ENCODE peak calls at places on chromosomes 13 and 19, in eight cellular contexts. One of them, this sample, is unnamed.
A peak's percentile ranks its signal among the peaks of the same experiment; 100 is the strongest.

GRCh38 chr19:23957660-23958281 is 43.1 kb downstream of the ZNF726 start:
- DNase-seq in heart right ventricle: no peak
- DNase-seq in astrocyte: peak; percentile 81
- DNase-seq in uterus: no peak
- DNase-seq in Panc1: peak; percentile 81
- DNase-seq in neural progenitor cell: no peak
- DNase-seq in lung: peak; percentile 60
- DNase-seq in fibroblast of pulmonary artery: peak; percentile 7
- DNase-seq in this sample: peak; percentile 94

GRCh38 chr13:112444416-112445399 is 68.6 kb downstream of the SPACA7 start:
- DNase-seq in heart right ventricle: no peak
- DNase-seq in Panc1: no peak
- DNase-seq in lung: peak; percentile 26
- DNase-seq in uterus: no peak
- DNase-seq in neural progenitor cell: no peak
- DNase-seq in astrocyte: no peak
- DNase-seq in fibroblast of pulmonary artery: no peak
- DNase-seq in this sample: no peak

GRCh38 chr19:49425178-49425577 is at the start of gene GFY:
- DNase-seq in Panc1: no peak
- DNase-seq in uterus: no peak
- DNase-seq in lung: no peak
- DNase-seq in heart right ventricle: no peak
- DNase-seq in astrocyte: no peak
- DNase-seq in neural progenitor cell: no peak
- DNase-seq in fibroblast of pulmonary artery: no peak
- DNase-seq in this sample: no peak

GRCh38 chr19:45528149-45528743 is 21.0 kb downstream of the VASP start:
- DNase-seq in fibroblast of pulmonary artery: peak; percentile 29
- DNase-seq in neural progenitor cell: peak; percentile 73
- DNase-seq in Panc1: no peak
- DNase-seq in uterus: no peak
- DNase-seq in astrocyte: peak; percentile 69
- DNase-seq in heart right ventricle: no peak
- DNase-seq in lung: no peak
- DNase-seq in this sample: no peak

GRCh38 chr19:47253467-47253881 is 2.9 kb upstream of the CCDC9 start:
- DNase-seq in fibroblast of pulmonary artery: peak; percentile 77
- DNase-seq in heart right ventricle: no peak
- DNase-seq in astrocyte: peak; percentile 93
- DNase-seq in uterus: no peak
- DNase-seq in neural progenitor cell: no peak
- DNase-seq in lung: no peak
- DNase-seq in Panc1: no peak
- DNase-seq in this sample: peak; percentile 85

GRCh38 chr19:36421749-36422481 is 3.5 kb upstream of the ZFP82 start:
- DNase-seq in astrocyte: peak; percentile 14
- DNase-seq in lung: no peak
- DNase-seq in heart right ventricle: no peak
- DNase-seq in Panc1: no peak
- DNase-seq in fibroblast of pulmonary artery: no peak
- DNase-seq in neural progenitor cell: no peak
- DNase-seq in uterus: no peak
- DNase-seq in this sample: peak; percentile 24

GRCh38 chr13:103386341-103386740 is 320.1 kb upstream of the SLC10A2 start:
- DNase-seq in neural progenitor cell: no peak
- DNase-seq in lung: no peak
- DNase-seq in astrocyte: peak; percentile 29
- DNase-seq in fibroblast of pulmonary artery: peak; percentile 45
- DNase-seq in uterus: no peak
- DNase-seq in Panc1: no peak
- DNase-seq in heart right ventricle: peak; percentile 5
- DNase-seq in this sample: peak; percentile 1

GRCh38 chr19:42032428-42032827 is 37.6 kb downstream of the GRIK5 start:
- DNase-seq in lung: no peak
- DNase-seq in astrocyte: no peak
- DNase-seq in uterus: no peak
- DNase-seq in neural progenitor cell: no peak
- DNase-seq in heart right ventricle: no peak
- DNase-seq in Panc1: no peak
- DNase-seq in fibroblast of pulmonary artery: no peak
- DNase-seq in this sample: no peak

GRCh38 chr13:51158365-51158764 is 47.3 kb upstream of the C13orf42 start:
- DNase-seq in heart right ventricle: no peak
- DNase-seq in lung: no peak
- DNase-seq in Panc1: no peak
- DNase-seq in uterus: no peak
- DNase-seq in astrocyte: no peak
- DNase-seq in fibroblast of pulmonary artery: no peak
- DNase-seq in neural progenitor cell: no peak
- DNase-seq in this sample: no peak

GRCh38 chr13:21583496-21583895 is 20.5 kb downstream of the MICU2 start:
- DNase-seq in lung: no peak
- DNase-seq in neural progenitor cell: peak; percentile 65
- DNase-seq in Panc1: no peak
- DNase-seq in uterus: no peak
- DNase-seq in fibroblast of pulmonary artery: peak; percentile 55
- DNase-seq in astrocyte: peak; percentile 44
- DNase-seq in heart right ventricle: no peak
- DNase-seq in this sample: peak; percentile 10

GRCh38 chr13:80012281-80012680 is 328.6 kb downstream of the SPRY2 start:
- DNase-seq in neural progenitor cell: no peak
- DNase-seq in fibroblast of pulmonary artery: peak; percentile 42
- DNase-seq in uterus: no peak
- DNase-seq in Panc1: no peak
- DNase-seq in heart right ventricle: no peak
- DNase-seq in astrocyte: no peak
- DNase-seq in lung: no peak
- DNase-seq in this sample: no peak

GRCh38 chr13:111490611-111491010 is 170.2 kb downstream of the TEX29 start:
- DNase-seq in uterus: no peak
- DNase-seq in lung: no peak
- DNase-seq in fibroblast of pulmonary artery: no peak
- DNase-seq in neural progenitor cell: no peak
- DNase-seq in Panc1: no peak
- DNase-seq in heart right ventricle: no peak
- DNase-seq in astrocyte: no peak
- DNase-seq in this sample: no peak

GRCh38 chr13:74466015-74466414 is 331.8 kb upstream of the KLF12 start:
- DNase-seq in uterus: no peak
- DNase-seq in neural progenitor cell: peak; percentile 27
- DNase-seq in astrocyte: no peak
- DNase-seq in Panc1: no peak
- DNase-seq in fibroblast of pulmonary artery: no peak
- DNase-seq in heart right ventricle: no peak
- DNase-seq in lung: no peak
- DNase-seq in this sample: no peak

GRCh38 chr19:5093953-5094718 is 125.2 kb downstream of the KDM4B start:
- DNase-seq in heart right ventricle: no peak
- DNase-seq in uterus: no peak
- DNase-seq in Panc1: no peak
- DNase-seq in astrocyte: no peak
- DNase-seq in neural progenitor cell: no peak
- DNase-seq in lung: no peak
- DNase-seq in fibroblast of pulmonary artery: no peak
- DNase-seq in this sample: no peak

GRCh38 chr13:40389081-40389641 is 277.3 kb downstream of the FOXO1 start:
- DNase-seq in astrocyte: no peak
- DNase-seq in lung: no peak
- DNase-seq in Panc1: no peak
- DNase-seq in heart right ventricle: no peak
- DNase-seq in uterus: no peak
- DNase-seq in neural progenitor cell: no peak
- DNase-seq in fibroblast of pulmonary artery: no peak
- DNase-seq in this sample: no peak

GRCh38 chr19:48623556-48624066 is 4.3 kb downstream of the SPHK2 start:
- DNase-seq in astrocyte: no peak
- DNase-seq in lung: no peak
- DNase-seq in fibroblast of pulmonary artery: no peak
- DNase-seq in heart right ventricle: no peak
- DNase-seq in neural progenitor cell: peak; percentile 47
- DNase-seq in uterus: no peak
- DNase-seq in Panc1: no peak
- DNase-seq in this sample: peak; percentile 26

DNA sequence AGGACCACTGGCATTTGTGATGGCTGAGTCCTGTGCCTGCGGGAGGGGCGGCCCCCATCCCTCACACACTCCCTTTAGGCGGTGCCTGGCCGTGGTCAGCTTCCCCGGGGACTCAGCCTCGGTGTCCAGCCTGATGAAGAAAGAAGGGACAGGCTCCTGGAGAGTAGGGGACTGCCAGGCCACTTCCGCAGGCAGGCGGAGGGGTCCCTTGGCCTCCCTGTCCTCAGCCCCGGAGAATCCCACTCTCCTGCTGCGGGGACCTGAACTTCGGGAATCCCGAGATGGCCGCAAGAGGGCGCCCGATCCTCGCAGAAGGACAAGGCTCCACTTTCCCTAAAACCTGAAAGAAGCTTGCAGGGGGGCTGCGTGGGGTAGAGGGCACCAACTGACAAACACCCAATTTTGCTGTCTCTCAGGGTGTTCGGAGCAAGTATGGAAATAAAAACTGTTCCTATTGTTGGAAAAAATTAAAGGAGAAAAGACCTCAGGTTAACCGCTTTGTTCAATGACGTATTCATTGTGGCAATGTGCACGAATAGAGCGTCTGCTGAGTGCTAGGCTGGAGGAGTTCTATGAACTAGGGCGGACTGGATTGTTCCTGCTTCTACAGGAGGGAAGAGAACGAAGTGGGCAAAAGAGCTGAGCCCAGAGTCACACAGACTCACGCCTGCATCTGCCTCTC is 297.3 kb downstream of the ZNF536 start:
- DNase-seq in uterus: peak; percentile 81
- DNase-seq in Panc1: peak; percentile 33
- DNase-seq in neural progenitor cell: peak; percentile 80
- DNase-seq in lung: no peak
- DNase-seq in heart right ventricle: peak; percentile 56
- DNase-seq in fibroblast of pulmonary artery: peak; percentile 41
- DNase-seq in astrocyte: no peak
- DNase-seq in this sample: peak; percentile 24
- TF ChIP-seq CTCF in uterus: peak; percentile 88
- TF ChIP-seq CTCF in Panc1: peak; percentile 98
- TF ChIP-seq CTCF in neural progenitor cell: peak; percentile 95
- TF ChIP-seq CTCF in lung: peak; percentile 19
- TF ChIP-seq CTCF in heart right ventricle: peak; percentile 84
- TF ChIP-seq CTCF in fibroblast of pulmonary artery: peak; percentile 74
- TF ChIP-seq CTCF in astrocyte: peak; percentile 64
- TF ChIP-seq CTCF in this sample: peak; percentile 91

DNA sequence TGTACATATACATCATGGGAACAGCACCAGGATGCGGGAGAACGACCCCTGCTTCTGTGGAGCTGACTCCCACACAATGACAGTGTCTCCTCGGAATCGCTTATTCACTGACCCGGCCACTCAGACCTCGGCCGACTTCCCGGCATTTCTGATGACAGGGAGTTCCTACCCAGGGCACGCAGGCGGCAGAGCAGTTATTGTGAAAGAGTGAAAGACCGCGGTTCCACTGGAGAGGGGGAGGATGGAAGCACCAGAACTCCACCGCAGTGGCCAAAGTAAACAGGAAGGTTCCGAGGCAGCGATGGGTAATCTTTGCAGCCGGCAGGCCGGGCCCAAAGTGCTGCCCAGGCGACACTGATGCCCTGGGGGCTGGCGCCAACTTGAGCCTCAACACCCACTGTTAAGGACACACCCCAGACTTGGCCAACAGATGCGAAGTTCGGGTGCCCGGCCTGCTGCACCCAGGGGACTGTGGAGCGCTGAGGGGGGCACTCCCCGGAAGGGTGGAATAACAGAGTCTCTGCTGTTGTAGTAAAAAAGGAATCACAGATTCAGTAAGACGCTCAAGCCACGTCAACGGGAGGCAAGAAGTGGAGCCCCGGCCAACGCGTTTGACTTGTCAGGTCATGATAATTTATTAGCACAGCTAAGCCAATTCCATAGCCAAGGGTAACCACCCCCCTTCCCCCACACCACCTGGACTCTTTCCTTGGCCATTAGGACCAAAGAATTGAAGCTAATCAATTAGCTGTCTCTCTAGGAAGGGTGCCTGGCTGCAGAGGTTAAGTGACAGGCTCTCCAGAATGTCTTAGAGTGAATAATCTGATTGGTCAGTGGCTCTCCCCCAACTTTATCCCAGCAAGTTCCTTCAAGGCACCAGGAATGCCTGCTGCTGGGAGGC is 5.8 kb downstream of the MLLT1 start:
- DNase-seq in Panc1: no peak
- DNase-seq in neural progenitor cell: no peak
- DNase-seq in fibroblast of pulmonary artery: peak; percentile 94
- DNase-seq in lung: peak; percentile 90
- DNase-seq in uterus: peak; percentile 77
- DNase-seq in astrocyte: peak; percentile 88
- DNase-seq in heart right ventricle: peak; percentile 78
- DNase-seq in this sample: peak; percentile 95
- H3K4me3 ChIP-seq in Panc1: no peak overlapping the region
- H3K4me3 ChIP-seq in neural progenitor cell: no peak overlapping the region
- H3K4me3 ChIP-seq in fibroblast of pulmonary artery: peak overlapping the region; percentile 36
- H3K4me3 ChIP-seq in lung: no peak overlapping the region
- H3K4me3 ChIP-seq in uterus: peak overlapping the region; percentile 20
- H3K4me3 ChIP-seq in astrocyte: peak overlapping the region; percentile 37
- H3K4me3 ChIP-seq in heart right ventricle: peak overlapping the region; percentile 40
- H3K4me3 ChIP-seq in this sample: peak overlapping the region; percentile 40

DNA sequence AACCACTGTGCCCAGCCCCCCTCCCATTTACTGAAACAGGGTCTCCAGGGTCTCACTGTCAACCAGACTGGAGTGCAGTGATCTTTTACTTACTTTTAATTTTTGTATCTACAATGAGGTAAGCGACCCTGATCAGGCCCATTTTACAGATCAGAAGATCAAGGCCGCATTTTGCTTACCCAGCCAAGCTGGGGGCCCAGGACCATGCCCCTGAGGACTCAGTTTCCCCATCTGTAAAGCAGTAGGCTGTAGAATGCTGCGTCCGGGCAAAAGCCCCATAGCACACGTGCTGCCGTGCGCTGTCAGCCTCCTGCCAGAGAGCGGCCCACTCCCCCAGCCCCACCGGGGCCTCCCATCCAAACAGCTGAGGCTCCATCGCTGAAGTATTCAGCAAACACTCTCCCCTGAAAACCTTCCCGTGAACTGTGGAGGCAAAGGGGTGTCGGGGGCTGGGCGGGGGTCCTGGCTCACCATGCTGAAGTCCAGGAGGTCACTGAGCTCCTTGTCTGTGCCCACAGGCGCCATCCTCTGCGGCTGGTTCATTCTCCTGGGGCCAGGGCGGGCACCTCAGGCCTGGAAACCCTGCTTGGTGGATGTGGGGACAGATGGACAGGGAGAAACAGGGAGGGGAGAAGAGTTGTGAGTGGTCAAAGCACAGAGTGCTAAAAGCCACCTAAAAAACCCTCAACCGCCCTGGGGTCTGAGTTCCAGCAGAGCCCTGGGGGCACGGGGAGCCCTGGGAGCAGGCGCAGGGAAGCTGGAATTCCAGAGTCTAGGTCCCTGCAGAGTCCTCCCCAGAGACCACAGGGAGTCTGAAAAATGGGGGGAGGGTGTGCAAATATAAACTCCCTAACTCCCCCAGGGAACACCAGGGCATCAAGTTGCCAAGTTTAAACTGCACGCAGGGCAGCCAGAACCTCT is 2.4 kb downstream of the TCF3 start:
- DNase-seq in Panc1: no peak
- DNase-seq in fibroblast of pulmonary artery: no peak
- DNase-seq in heart right ventricle: no peak
- DNase-seq in lung: no peak
- DNase-seq in neural progenitor cell: no peak
- DNase-seq in uterus: no peak
- DNase-seq in astrocyte: no peak
- DNase-seq in this sample: no peak
- TF ChIP-seq CTCF in Panc1: no peak
- TF ChIP-seq CTCF in fibroblast of pulmonary artery: no peak
- TF ChIP-seq CTCF in heart right ventricle: no peak
- TF ChIP-seq CTCF in lung: no peak
- TF ChIP-seq CTCF in neural progenitor cell: no peak
- TF ChIP-seq CTCF in uterus: no peak
- TF ChIP-seq CTCF in astrocyte: no peak
- TF ChIP-seq CTCF in this sample: no peak

GRCh38 chr13:48221301-48222190 is 11.5 kb upstream of the ITM2B start:
- DNase-seq in astrocyte: no peak
- DNase-seq in Panc1: no peak
- DNase-seq in neural progenitor cell: no peak
- DNase-seq in lung: no peak
- DNase-seq in heart right ventricle: no peak
- DNase-seq in uterus: no peak
- DNase-seq in fibroblast of pulmonary artery: no peak
- DNase-seq in this sample: no peak
- H3K4me3 ChIP-seq in astrocyte: no peak overlapping the region
- H3K4me3 ChIP-seq in Panc1: no peak overlapping the region
- H3K4me3 ChIP-seq in neural progenitor cell: no peak overlapping the region
- H3K4me3 ChIP-seq in lung: no peak overlapping the region
- H3K4me3 ChIP-seq in heart right ventricle: peak overlapping the region; percentile 52
- H3K4me3 ChIP-seq in uterus: peak overlapping the region; percentile 45
- H3K4me3 ChIP-seq in fibroblast of pulmonary artery: no peak overlapping the region
- H3K4me3 ChIP-seq in this sample: no peak overlapping the region